ENCODE peak calls at places on chromosome 22, in nine cellular contexts. W is substantia nigra; Y is occipital lobe; X is sigmoid colon; T is H54; N is GM13977; H is dorsolateral prefrontal cortex; K is stimulated activated CD8-positive, alpha-beta memory T cell treated with anti-CD3 and anti-CD28 coated beads, Interleukin-15, amount 100 ng/mL, for 24 hours; F is AG09309. Q is an unnamed sample.

GRCh38 chr22:20238567-20239062 is 29.5 kb downstream of the RTN4R start:
- DNase-seq in F (no peak), W (no peak), Y (no peak), T (peak), N (peak), H (no peak), X (no peak), K (no peak), Q (no peak)

GRCh38 chr22:17085277-17086091 is 684 bp downstream of the IL17RA start:
- DNase-seq in K (no peak), X (peak), F (no peak), H (no peak), T (no peak), Y (no peak), N (no peak), W (no peak), Q (no peak)

GRCh38 chr22:49659924-49660315 is 167.8 kb downstream of the BRD1 start:
- DNase-seq in Y (no peak), H (no peak), N (no peak), T (no peak), F (no peak), W (no peak), X (no peak), K (no peak), Q (no peak)

GRCh38 chr22:23519442-23520177 is 60.5 kb downstream of the IGLL1 start:
- DNase-seq in F (no peak), W (no peak), T (no peak), K (no peak), X (no peak), H (no peak), Y (no peak), N (no peak), Q (no peak)

GRCh38 chr22:40485813-40486610 is 115.6 kb downstream of the SGSM3 start:
- DNase-seq in N (no peak), W (no peak), F (no peak), H (no peak), Y (no peak), T (no peak), X (no peak), K (no peak), Q (no peak)

GRCh38 chr22:44003016-44003775 is 20.9 kb upstream of the PARVB start:
- DNase-seq in X (no peak), K (no peak), N (no peak), T (no peak), W (no peak), Y (no peak), H (no peak), F (no peak), Q (no peak)

GRCh38 chr22:48084041-48084748 is 1321.7 kb downstream of the TBC1D22A start:
- DNase-seq in K (no peak), H (no peak), F (no peak), N (no peak), W (no peak), X (peak), T (no peak), Y (no peak), Q (no peak)

GRCh38 chr22:48929276-48929790 is 898.3 kb downstream of the BRD1 start:
- DNase-seq in X (peak), H (no peak), T (no peak), K (no peak), W (no peak), Y (no peak), N (no peak), F (no peak), Q (no peak)

GRCh38 chr22:45905924-45906865 is 70.8 kb downstream of the WNT7B start:
- DNase-seq in H (no peak), N (no peak), W (no peak), K (no peak), X (no peak), T (no peak), Y (no peak), F (peak), Q (no peak)

Q was measured in HFF-Myc.